ENCODE peak calls at places on chromosomes 3 and 15, in four cellular contexts. One of them, this sample, is unnamed.

GRCh38 chr15:63362873-63363272 is 18.8 kb downstream of the CA12 start:
- DNase-seq in activated CD4-positive, alpha-beta T cell treated with anti-CD3 and anti-CD28 coated beads for 48 hours: no peak
- DNase-seq in adrenal gland: no peak
- DNase-seq in cardiac muscle cell: no peak
- DNase-seq in this sample: no peak

GRCh38 chr3:34568766-34569165 is 770.3 kb downstream of the PDCD6IP start:
- DNase-seq in activated CD4-positive, alpha-beta T cell treated with anti-CD3 and anti-CD28 coated beads for 48 hours: no peak
- DNase-seq in cardiac muscle cell: peak; percentile 1
- DNase-seq in adrenal gland: no peak
- DNase-seq in this sample: no peak

GRCh38 chr15:71252036-71252898 is 137.0 kb downstream of the THSD4 start:
- DNase-seq in adrenal gland: peak; percentile 72
- DNase-seq in activated CD4-positive, alpha-beta T cell treated with anti-CD3 and anti-CD28 coated beads for 48 hours: no peak
- DNase-seq in cardiac muscle cell: peak; percentile 59
- DNase-seq in this sample: no peak

GRCh38 chr3:160133757-160134156 is 91.5 kb upstream of the C3orf80 start:
- DNase-seq in cardiac muscle cell: no peak
- DNase-seq in adrenal gland: no peak
- DNase-seq in activated CD4-positive, alpha-beta T cell treated with anti-CD3 and anti-CD28 coated beads for 48 hours: no peak
- DNase-seq in this sample: no peak

GRCh38 chr3:13497386-13497785 is 17.3 kb downstream of the HDAC11 start:
- DNase-seq in adrenal gland: no peak
- DNase-seq in cardiac muscle cell: peak; percentile 12
- DNase-seq in activated CD4-positive, alpha-beta T cell treated with anti-CD3 and anti-CD28 coated beads for 48 hours: no peak
- DNase-seq in this sample: no peak

GRCh38 chr3:95277614-95278013 is 1214.8 kb downstream of the NSUN3 start:
- DNase-seq in activated CD4-positive, alpha-beta T cell treated with anti-CD3 and anti-CD28 coated beads for 48 hours: no peak
- DNase-seq in cardiac muscle cell: peak; percentile 1
- DNase-seq in adrenal gland: no peak
- DNase-seq in this sample: no peak

GRCh38 chr3:59320080-59320479 is 270.3 kb upstream of the CFAP20DC start:
- DNase-seq in cardiac muscle cell: no peak
- DNase-seq in activated CD4-positive, alpha-beta T cell treated with anti-CD3 and anti-CD28 coated beads for 48 hours: no peak
- DNase-seq in adrenal gland: no peak
- DNase-seq in this sample: no peak

GRCh38 chr3:169232863-169233262 is 430.6 kb downstream of the MECOM start:
- DNase-seq in activated CD4-positive, alpha-beta T cell treated with anti-CD3 and anti-CD28 coated beads for 48 hours: no peak
- DNase-seq in cardiac muscle cell: peak; percentile 68
- DNase-seq in adrenal gland: no peak
- DNase-seq in this sample: no peak

GRCh38 chr3:133915685-133916639 is 20.3 kb upstream of the RAB6B start:
- DNase-seq in cardiac muscle cell: peak; percentile 19
- DNase-seq in adrenal gland: no peak
- DNase-seq in activated CD4-positive, alpha-beta T cell treated with anti-CD3 and anti-CD28 coated beads for 48 hours: no peak
- DNase-seq in this sample: no peak

GRCh38 chr3:183590442-183590841 is 34.9 kb upstream of the KLHL6 start:
- DNase-seq in adrenal gland: no peak
- DNase-seq in activated CD4-positive, alpha-beta T cell treated with anti-CD3 and anti-CD28 coated beads for 48 hours: no peak
- DNase-seq in cardiac muscle cell: no peak
- DNase-seq in this sample: no peak

GRCh38 chr3:74124716-74125115 is 489.7 kb downstream of the CNTN3 start:
- DNase-seq in adrenal gland: no peak
- DNase-seq in cardiac muscle cell: no peak
- DNase-seq in activated CD4-positive, alpha-beta T cell treated with anti-CD3 and anti-CD28 coated beads for 48 hours: no peak
- DNase-seq in this sample: no peak

GRCh38 chr3:139627759-139628158 is 50.0 kb downstream of the NMNAT3 start:
- DNase-seq in activated CD4-positive, alpha-beta T cell treated with anti-CD3 and anti-CD28 coated beads for 48 hours: no peak
- DNase-seq in cardiac muscle cell: no peak
- DNase-seq in adrenal gland: no peak
- DNase-seq in this sample: no peak

GRCh38 chr15:90262426-90262825 is 3.0 kb upstream of the NGRN start:
- DNase-seq in adrenal gland: peak; percentile 26
- DNase-seq in cardiac muscle cell: peak; percentile 27
- DNase-seq in activated CD4-positive, alpha-beta T cell treated with anti-CD3 and anti-CD28 coated beads for 48 hours: no peak
- DNase-seq in this sample: no peak

GRCh38 chr3:13265016-13265415 is 155.1 kb downstream of the NUP210 start:
- DNase-seq in activated CD4-positive, alpha-beta T cell treated with anti-CD3 and anti-CD28 coated beads for 48 hours: no peak
- DNase-seq in adrenal gland: no peak
- DNase-seq in cardiac muscle cell: no peak
- DNase-seq in this sample: no peak

GRCh38 chr3:35321008-35321407 is 318.3 kb upstream of the ARPP21 start:
- DNase-seq in activated CD4-positive, alpha-beta T cell treated with anti-CD3 and anti-CD28 coated beads for 48 hours: no peak
- DNase-seq in adrenal gland: no peak
- DNase-seq in cardiac muscle cell: no peak
- DNase-seq in this sample: no peak

GRCh38 chr3:161770532-161771386 is 274.2 kb downstream of the OTOL1 start:
- DNase-seq in cardiac muscle cell: no peak
- DNase-seq in adrenal gland: no peak
- DNase-seq in activated CD4-positive, alpha-beta T cell treated with anti-CD3 and anti-CD28 coated beads for 48 hours: no peak
- DNase-seq in this sample: peak; percentile 1